ENCODE peak calls at places on chromosomes 13 and 19, in nine cellular contexts. O is cardiac muscle cell; Y is GM04504; S is SW 1271; I is nephron progenitor cell; D is stimulated activated naive CD4-positive, alpha-beta T cell; T is small intestine; B is endothelial cell of umbilical vein; P is HCEC 1CT. H is an unnamed sample.

GRCh38 chr19:1979642-1980041 is 35.9 kb downstream of the BTBD2 start:
- DNase-seq in Y (no peak), O (no peak), T (no peak), S (no peak), P (no peak), B (no peak), D (no peak), I (no peak), H (no peak)

GRCh38 chr19:15464394-15465385 is at the start of gene RASAL3:
- DNase-seq in B (no peak), S (no peak), P (no peak), T (peak), I (no peak), O (no peak), Y (no peak), D (peak), H (no peak)

GRCh38 chr19:47723573-47723923 is 10.3 kb downstream of the EHD2 start:
- DNase-seq in D (no peak), S (peak), P (peak), T (peak), B (no peak), Y (peak), I (no peak), O (no peak), H (no peak)

GRCh38 chr13:27678306-27679040 is 56.8 kb downstream of the POLR1D start:
- DNase-seq in T (peak), D (no peak), S (no peak), I (no peak), B (no peak), O (no peak), Y (no peak), P (no peak), H (no peak)

GRCh38 chr13:113526466-113527220 is 36.1 kb upstream of the DCUN1D2 start:
- DNase-seq in T (peak), O (no peak), D (no peak), Y (no peak), I (no peak), P (no peak), B (no peak), S (no peak), H (no peak)

GRCh38 chr19:22882797-22883196 is 50.7 kb downstream of the ZNF723 start:
- DNase-seq in S (peak), B (peak), T (peak), Y (peak), I (no peak), P (no peak), O (no peak), D (no peak), H (no peak)

GRCh38 chr13:77619655-77620054 is 77.8 kb upstream of the SLAIN1 start:
- DNase-seq in P (no peak), O (no peak), Y (no peak), T (no peak), S (no peak), I (no peak), B (no peak), D (no peak), H (no peak)

GRCh38 chr19:33299061-33299665 is 3.2 kb downstream of the CEBPA start:
- DNase-seq in O (no peak), B (no peak), P (no peak), S (no peak), Y (no peak), I (no peak), D (no peak), T (no peak), H (no peak)

GRCh38 chr13:113927661-113928581 is 46.0 kb downstream of the C13orf46 start:
- DNase-seq in I (no peak), B (no peak), Y (peak), S (no peak), T (no peak), D (no peak), P (peak), O (no peak), H (peak)

GRCh38 chr19:15173746-15174404 is 26.9 kb downstream of the NOTCH3 start:
- DNase-seq in S (no peak), D (no peak), I (no peak), P (no peak), Y (no peak), T (peak), O (no peak), B (no peak), H (no peak)

GRCh38 chr19:41616785-41617621 is 9.9 kb downstream of the CEACAM4 start:
- DNase-seq in T (no peak), Y (peak), P (no peak), B (peak), O (peak), S (peak), D (no peak), I (peak), H (no peak)

GRCh38 chr13:113001251-113002140 is 32.5 kb downstream of the MCF2L start:
- DNase-seq in B (no peak), T (peak), D (no peak), Y (no peak), O (peak), S (no peak), P (no peak), I (peak), H (no peak)

GRCh38 chr19:49488863-49489537 is 1.6 kb downstream of the RPL13A start:
- DNase-seq in T (no peak), Y (no peak), S (no peak), D (no peak), B (no peak), O (no peak), I (no peak), P (no peak), H (no peak)

GRCh38 chr19:40539070-40539469 is 37.6 kb upstream of the SHKBP1 start:
- DNase-seq in P (peak), Y (no peak), S (no peak), D (no peak), B (no peak), I (no peak), T (no peak), O (no peak), H (no peak)

GRCh38 chr13:74068471-74068870 is 65.7 kb downstream of the KLF12 start:
- DNase-seq in I (no peak), Y (no peak), S (no peak), O (no peak), D (no peak), B (no peak), P (no peak), T (no peak), H (no peak)

GRCh38 chr19:11204943-11205349 is 7.6 kb upstream of the KANK2 start:
- DNase-seq in B (no peak), Y (no peak), O (no peak), S (no peak), T (no peak), I (no peak), D (no peak), P (no peak), H (no peak)

GRCh38 chr13:50444726-50445125 is 398.8 kb downstream of the DLEU7 start:
- DNase-seq in Y (no peak), T (no peak), B (no peak), P (no peak), O (no peak), D (no peak), I (no peak), S (no peak), H (no peak)

GRCh38 chr19:54453921-54454780 is 5.2 kb downstream of the LENG8 start:
- DNase-seq in D (no peak), Y (no peak), S (no peak), O (no peak), T (no peak), P (no peak), B (no peak), I (no peak), H (no peak)

GRCh38 chr19:2618611-2619010 is 83.9 kb downstream of the GNG7 start:
- DNase-seq in B (peak), D (peak), T (no peak), S (peak), O (no peak), Y (no peak), P (peak), I (no peak), H (peak)

H was measured in gastrocnemius medialis.